ENCODE peak calls at places on chromosomes 5 and 9, in four cellular contexts. I is GM20000, M is left lung, C is Peyer's patch. F is an unnamed sample.

GRCh38 chr5:24135536-24135935 is 509.2 kb downstream of the CDH10 start:
- DNase-seq in I (no peak), M (no peak), C (no peak), F (no peak)

GRCh38 chr9:17433526-17433925 is 145.3 kb upstream of the SH3GL2 start:
- DNase-seq in I (no peak), M (no peak), C (no peak), F (no peak)

GRCh38 chr5:71757590-71758543 is 38.8 kb downstream of the CARTPT start:
- DNase-seq in I (peak), M (peak), C (peak), F (peak)

GRCh38 chr5:130151239-130151638 is 247.0 kb downstream of the CHSY3 start:
- DNase-seq in I (no peak), M (no peak), C (no peak), F (no peak)

GRCh38 chr9:132993511-132993939 is 15.0 kb downstream of the GFI1B start:
- DNase-seq in I (no peak), M (no peak), C (peak), F (no peak)

GRCh38 chr9:88694625-88695024 is 159.6 kb downstream of the NXNL2 start:
- DNase-seq in I (no peak), M (no peak), C (no peak), F (no peak)

GRCh38 chr9:115595951-115596742 is 478.2 kb upstream of the TNC start:
- DNase-seq in I (no peak), M (no peak), C (no peak), F (no peak)

GRCh38 chr9:89532478-89532877 is 34.6 kb upstream of the SEMA4D start:
- DNase-seq in I (no peak), M (no peak), C (no peak), F (no peak)

GRCh38 chr9:98866435-98867108 is 59.1 kb downstream of the GALNT12 start:
- DNase-seq in I (no peak), M (no peak), C (no peak), F (no peak)

DNA sequence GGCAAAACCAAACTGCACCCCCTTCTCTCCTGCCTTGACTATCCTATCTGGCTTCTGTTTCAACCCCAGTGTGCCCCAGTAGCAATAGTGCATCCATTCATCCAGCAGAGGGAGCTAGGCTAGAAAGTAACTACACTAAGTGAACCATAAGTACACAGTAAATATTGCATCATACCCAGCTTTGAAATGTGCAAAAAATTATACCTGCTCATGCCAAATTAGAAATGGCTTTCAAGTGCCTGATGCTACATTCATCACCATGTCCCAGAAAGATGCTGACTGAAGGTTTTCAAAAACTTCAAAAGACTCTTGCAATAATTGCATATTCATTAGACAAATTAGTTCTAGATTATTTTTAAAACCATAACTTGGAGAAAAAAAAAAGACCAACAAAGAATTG is 153.5 kb downstream of the PRELID2 start:
- DNase-seq in I (peak), M (no peak), C (no peak), F (peak)
- TF ChIP-seq CTCF in I (peak), M (peak), C (peak), F (peak)

GRCh38 chr5:177382423-177383029 is 1.7 kb upstream of the SLC34A1 start:
- DNase-seq in I (no peak), M (no peak), C (no peak), F (no peak)
- TF ChIP-seq CTCF in I (peak), M (no peak), C (peak), F (no peak)

DNA sequence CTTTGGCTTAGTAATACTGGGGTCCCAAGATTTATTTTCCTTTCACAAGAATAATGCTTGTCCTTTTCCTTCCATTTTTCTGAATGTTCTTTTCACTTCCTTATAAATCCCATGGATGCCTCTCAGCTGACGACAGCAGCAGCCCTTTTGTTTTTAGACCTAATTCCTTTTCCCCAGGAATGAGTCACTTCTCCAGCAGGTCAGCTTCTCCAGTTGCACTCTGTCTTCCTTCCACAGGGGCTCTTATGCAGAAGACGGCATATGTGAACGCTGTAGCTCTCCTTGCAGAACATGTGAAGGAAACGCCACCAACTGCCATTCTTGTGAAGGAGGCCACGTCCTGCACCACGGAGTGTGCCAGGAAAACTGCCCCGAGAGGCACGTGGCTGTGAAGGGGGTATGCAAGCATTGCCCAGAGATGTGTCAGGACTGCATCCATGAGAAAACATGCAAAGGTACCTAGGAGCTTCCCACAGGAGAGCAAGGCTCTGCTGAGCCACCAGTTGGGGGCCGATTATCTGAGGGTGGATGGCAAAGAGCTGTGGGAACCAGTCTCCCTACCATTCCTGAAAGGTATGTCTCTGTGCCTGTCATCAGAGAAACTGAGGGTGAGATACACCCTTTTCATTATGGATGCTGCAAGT is 72.9 kb downstream of the RFK start:
- DNase-seq in I (no peak), M (no peak), C (no peak), F (no peak)
- TF ChIP-seq CTCF in I (no peak), M (no peak), C (no peak), F (no peak)

GRCh38 chr5:87599778-87600177 is 187.0 kb upstream of the CCNH start:
- DNase-seq in I (no peak), M (no peak), C (no peak), F (no peak)
- TF ChIP-seq CTCF in I (no peak), M (no peak), C (no peak), F (no peak)

DNA sequence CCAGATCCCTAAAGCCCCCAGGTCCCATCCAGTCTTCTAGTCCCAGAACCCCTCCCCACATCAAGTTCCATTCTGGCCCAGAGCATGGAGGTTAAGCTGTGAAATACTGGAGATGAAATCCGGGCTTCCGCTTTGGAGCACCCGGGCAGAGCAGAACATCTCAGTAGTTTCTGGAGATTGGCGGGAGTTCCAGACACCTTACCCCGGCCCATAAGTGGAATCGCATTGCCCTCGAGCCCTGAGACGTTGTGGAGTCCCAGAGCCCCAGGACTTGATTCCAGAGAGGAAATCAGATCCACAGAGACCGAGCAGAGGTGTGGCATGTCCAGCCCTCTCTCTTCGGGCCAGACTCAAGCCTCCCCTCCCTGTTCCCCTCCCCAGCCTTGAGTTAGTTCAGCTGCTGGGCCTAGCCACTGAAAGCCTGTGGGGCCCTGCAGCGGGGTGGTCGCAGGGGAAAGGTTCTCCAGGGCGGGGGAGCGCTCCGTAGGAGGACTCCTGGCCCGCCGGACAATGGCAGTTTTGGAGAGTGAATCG is 937 bp upstream of the PAX5 start:
- DNase-seq in I (no peak), M (no peak), C (no peak), F (no peak)
- TF ChIP-seq CTCF in I (no peak), M (no peak), C (no peak), F (no peak)

DNA sequence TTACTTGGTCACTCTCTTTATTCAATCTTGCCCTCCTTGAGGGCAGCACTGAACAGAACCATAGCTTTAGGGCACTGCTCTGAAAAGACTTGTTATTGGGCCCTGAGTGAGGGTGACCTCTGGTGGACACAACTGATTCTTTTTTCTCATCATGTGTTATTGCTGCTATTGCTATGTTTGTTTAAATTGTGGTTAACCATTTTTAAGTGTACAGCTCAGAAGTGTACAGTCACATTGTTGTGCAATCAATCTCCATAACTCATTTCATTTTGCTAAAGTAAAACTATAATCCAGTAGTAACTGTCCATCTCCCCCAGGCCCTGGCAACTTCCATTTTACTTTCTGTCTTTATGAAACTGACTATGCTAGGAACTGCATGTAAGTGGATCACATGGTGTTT is 351.1 kb upstream of the RIOK2 start:
- DNase-seq in I (peak), M (no peak), C (no peak), F (no peak)
- TF ChIP-seq CTCF in I (peak), M (peak), C (peak), F (no peak)

GRCh38 chr9:20524776-20525175 is 97.5 kb downstream of the MLLT3 start:
- DNase-seq in I (no peak), M (no peak), C (no peak), F (no peak)
- TF ChIP-seq CTCF in I (peak), M (no peak), C (peak), F (no peak)

GRCh38 chr9:119365291-119366027 is 3.8 kb downstream of the BRINP1 start:
- DNase-seq in I (peak), M (no peak), C (no peak), F (peak)
- TF ChIP-seq CTCF in I (peak), M (no peak), C (peak), F (peak)